ENCODE peak calls at places on chromosomes 11 and 22, in five cellular contexts. L is mesendoderm, S is aorta, N is keratinocyte, Q is H9. Y is an unnamed sample.

GRCh38 chr22:37215890-37216289 is 3.6 kb upstream of the SSTR3 start:
- DNase-seq in Q (no peak), L (no peak), N (no peak), S (no peak), Y (no peak)

GRCh38 chr11:119222308-119222707 is 16.2 kb downstream of the CBL start:
- DNase-seq in Q (no peak), L (no peak), N (no peak), S (no peak), Y (peak; percentile 40)

GRCh38 chr22:24190566-24191208 is 9.4 kb downstream of the SUSD2 start:
- DNase-seq in N (no peak), L (no peak), S (no peak), Q (no peak), Y (no peak)

GRCh38 chr11:15944460-15944859 is 411.9 kb downstream of the SOX6 start:
- DNase-seq in Q (peak; percentile 47), N (no peak), L (no peak), S (no peak), Y (no peak)

GRCh38 chr11:75492181-75492820 is 33.4 kb downstream of the GDPD5 start:
- DNase-seq in N (no peak), S (no peak), L (peak; percentile 81), Q (peak; percentile 75), Y (peak; percentile 34)

GRCh38 chr11:44357734-44358133 is 47.8 kb upstream of the ALX4 start:
- DNase-seq in N (no peak), S (no peak), L (no peak), Q (no peak), Y (no peak)

GRCh38 chr11:43575931-43576833 is 104.4 kb upstream of the HSD17B12 start:
- DNase-seq in S (no peak), Q (no peak), L (no peak), N (no peak), Y (no peak)

GRCh38 chr11:79932612-79933011 is 491.8 kb upstream of the TENM4 start:
- DNase-seq in S (no peak), L (peak; percentile 0), N (no peak), Q (no peak), Y (no peak)

GRCh38 chr11:134040386-134041297 is 28.2 kb upstream of the JAM3 start:
- DNase-seq in L (no peak), N (peak; percentile 35), Q (no peak), S (no peak), Y (no peak)

GRCh38 chr11:113173023-113173594 is 141.3 kb upstream of the TTC12 start:
- DNase-seq in N (no peak), L (no peak), Q (no peak), S (no peak), Y (no peak)

GRCh38 chr11:2796091-2796490 is 89.5 kb downstream of the CDKN1C start:
- DNase-seq in Q (no peak), S (peak; percentile 24), L (no peak), N (no peak), Y (no peak)

GRCh38 chr11:34654491-34655334 is 33.8 kb downstream of the EHF start:
- DNase-seq in S (no peak), L (peak; percentile 90), N (no peak), Q (peak; percentile 51), Y (peak; percentile 92)

GRCh38 chr11:36306888-36307287 is 10.8 kb downstream of the PRR5L start:
- DNase-seq in L (peak; percentile 61), S (no peak), Q (no peak), N (no peak), Y (peak; percentile 91)

GRCh38 chr22:39469681-39470461 is 13.1 kb downstream of the MGAT3 start:
- DNase-seq in L (no peak), Q (no peak), N (no peak), S (no peak), Y (no peak)

GRCh38 chr11:66957971-66958231 is 282 bp downstream of the PC start:
- DNase-seq in S (no peak), Q (no peak), N (no peak), L (no peak), Y (no peak)

GRCh38 chr11:70322653-70323052 is 52.2 kb downstream of the PPFIA1 start:
- DNase-seq in S (no peak), L (peak; percentile 33), Q (no peak), N (no peak), Y (no peak)

GRCh38 chr11:102430158-102430836 is 22.3 kb downstream of the TMEM123 start:
- DNase-seq in S (no peak), L (no peak), N (no peak), Q (no peak), Y (no peak)

GRCh38 chr11:125128450-125128849 is 17.0 kb upstream of the TMEM218 start:
- DNase-seq in L (no peak), Q (no peak), S (no peak), N (no peak), Y (no peak)

GRCh38 chr11:79667377-79667776 is 226.5 kb upstream of the TENM4 start:
- DNase-seq in N (no peak), Q (no peak), L (no peak), S (no peak), Y (no peak)

GRCh38 chr11:35548925-35549561 is 23.6 kb upstream of the PAMR1 start:
- DNase-seq in L (peak; percentile 23), Q (no peak), N (no peak), S (no peak), Y (peak; percentile 87)

GRCh38 chr11:122743093-122743741 is 87.7 kb downstream of the UBASH3B start:
- DNase-seq in S (no peak), N (no peak), L (no peak), Q (no peak), Y (no peak)

GRCh38 chr11:122741613-122742012 is 86.1 kb downstream of the UBASH3B start:
- DNase-seq in L (no peak), S (peak; percentile 81), N (no peak), Q (no peak), Y (no peak)

GRCh38 chr11:122743949-122744876 is 88.7 kb downstream of the UBASH3B start:
- DNase-seq in L (no peak), S (peak; percentile 58), Q (no peak), N (no peak), Y (no peak)

GRCh38 chr11:122745111-122745510 is 89.6 kb downstream of the UBASH3B start:
- DNase-seq in L (no peak), Q (no peak), S (no peak), N (no peak), Y (no peak)

GRCh38 chr11:122742350-122742749 is 86.8 kb downstream of the UBASH3B start:
- DNase-seq in L (no peak), N (no peak), S (peak; percentile 56), Q (no peak), Y (no peak)
- H3K4me1 ChIP-seq in L (no peaks in the 10 kb centered on the region), N (no peaks in the 10 kb centered on the region), S (no peaks in the 10 kb centered on the region), Q (no peaks in the 10 kb centered on the region), Y (peaks cover 19% of the 10 kb centered on the region)

GRCh38 chr22:23181763-23182288 is 1.5 kb downstream of the BCR start:
- DNase-seq in Q (no peak), L (peak; percentile 28), S (no peak), N (no peak), Y (no peak)
- H3K4me1 ChIP-seq in Q (peaks cover 4% of the 10 kb centered on the region), L (peaks cover 17% of the 10 kb centered on the region), S (no peaks in the 10 kb centered on the region), N (peaks cover 38% of the 10 kb centered on the region), Y (peaks cover 45% of the 10 kb centered on the region)

GRCh38 chr11:92870241-92870826 is 99.1 kb upstream of the MTNR1B start:
- DNase-seq in S (no peak), N (no peak), Q (no peak), L (no peak), Y (no peak)

GRCh38 chr11:92866679-92867282 is 102.7 kb upstream of the MTNR1B start:
- DNase-seq in Q (no peak), N (no peak), L (no peak), S (no peak), Y (no peak)

GRCh38 chr11:92869716-92870115 is 99.7 kb upstream of the MTNR1B start:
- DNase-seq in N (no peak), Q (no peak), S (no peak), L (no peak), Y (no peak)

GRCh38 chr11:92865352-92865751 is 104.1 kb upstream of the MTNR1B start:
- DNase-seq in Q (no peak), N (no peak), S (peak; percentile 59), L (no peak), Y (no peak)

GRCh38 chr11:92867913-92868619 is 101.4 kb upstream of the MTNR1B start:
- DNase-seq in L (no peak), N (no peak), Q (no peak), S (no peak), Y (no peak)
- H3K4me1 ChIP-seq in L (no peaks in the 10 kb centered on the region), N (peaks cover 5% of the 10 kb centered on the region), Q (no peaks in the 10 kb centered on the region), S (no peaks in the 10 kb centered on the region), Y (no peaks in the 10 kb centered on the region)

GRCh38 chr11:116929393-116930090 is 92.1 kb upstream of the APOA1 start:
- DNase-seq in L (no peak), S (no peak), Q (no peak), N (no peak), Y (no peak)

GRCh38 chr11:116930586-116930985 is 93.2 kb upstream of the APOA1 start:
- DNase-seq in L (no peak), S (no peak), Q (no peak), N (no peak), Y (no peak)

GRCh38 chr11:116930177-116930576 is 92.8 kb upstream of the APOA1 start:
- DNase-seq in L (peak; percentile 33), Q (no peak), N (no peak), S (no peak), Y (peak; percentile 56)

GRCh38 chr11:116932182-116932581 is 94.8 kb upstream of the APOA1 start:
- DNase-seq in S (no peak), N (no peak), Q (no peak), L (no peak), Y (no peak)

DNA sequence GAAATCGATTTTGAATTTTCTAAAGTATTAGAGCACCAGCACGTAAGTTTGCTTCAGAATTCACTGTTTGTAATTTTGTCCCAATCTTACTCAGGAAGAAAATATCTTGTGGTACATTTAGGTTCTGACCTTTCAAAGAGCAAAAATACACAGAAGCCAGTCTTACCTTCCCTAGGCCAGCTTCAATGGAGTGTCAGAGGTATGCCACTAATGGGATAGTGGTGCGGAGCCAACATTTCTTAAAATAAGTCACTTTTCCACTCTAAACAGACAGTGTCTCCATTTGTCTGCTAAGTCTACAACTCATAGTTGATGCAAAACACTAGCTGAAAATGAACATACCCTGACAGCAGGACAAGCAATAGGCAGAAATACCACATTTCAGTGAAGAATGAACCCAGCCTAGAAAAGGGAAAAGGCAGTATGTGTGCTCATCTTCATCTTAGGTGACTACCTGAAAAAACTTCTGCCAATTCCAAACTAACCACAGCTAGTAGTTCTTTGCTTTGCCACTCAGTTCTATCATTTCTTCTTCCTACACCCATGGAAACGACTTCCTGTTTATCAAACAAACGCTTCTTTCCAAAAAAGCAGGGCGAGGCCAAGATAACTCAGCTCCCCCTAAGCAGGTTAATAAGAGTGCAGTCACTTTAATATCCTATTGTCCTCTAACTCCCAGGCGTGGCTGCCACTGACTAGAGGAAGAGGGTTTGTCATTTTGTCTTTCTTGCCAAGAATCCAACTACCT is 94.0 kb upstream of the APOA1 start:
- DNase-seq in Q (no peak), L (peak; percentile 76), S (no peak), N (peak; percentile 13), Y (peak; percentile 65)
- H3K4me1 ChIP-seq in Q (peaks cover 5% of the 10 kb centered on the region), L (no peaks in the 10 kb centered on the region), S (no peaks in the 10 kb centered on the region), N (peaks cover 30% of the 10 kb centered on the region), Y (peaks cover 31% of the 10 kb centered on the region)

GRCh38 chr22:22576244-22576988 is 17.4 kb upstream of the PRAME start:
- DNase-seq in L (peak; percentile 70), S (peak; percentile 62), N (no peak), Q (peak; percentile 79), Y (peak; percentile 75)
- H3K4me1 ChIP-seq in L (no peaks in the 10 kb centered on the region), S (no peaks in the 10 kb centered on the region), N (no peaks in the 10 kb centered on the region), Q (no peaks in the 10 kb centered on the region), Y (peaks cover 3% of the 10 kb centered on the region)

GRCh38 chr22:50250249-50250554 is 863 bp downstream of the HDAC10 start:
- DNase-seq in L (no peak), N (no peak), S (no peak), Q (no peak), Y (no peak)
- H3K4me1 ChIP-seq in L (no peaks in the 10 kb centered on the region), N (peaks cover 12% of the 10 kb centered on the region), S (no peaks in the 10 kb centered on the region), Q (no peaks in the 10 kb centered on the region), Y (peaks cover 7% of the 10 kb centered on the region)